ENCODE peak calls at places on chromosomes 16 and 17, in seven cellular contexts. One of them, this sample, is unnamed.

GRCh38 chr16:17444658-17445057 is 26.1 kb downstream of the XYLT1 start:
- DNase-seq in choroid plexus epithelial cell: no peak
- DNase-seq in foreskin fibroblast: no peak
- DNase-seq in RWPE1: no peak
- DNase-seq in AG04450: no peak
- DNase-seq in H9: no peak
- DNase-seq in lung: no peak
- DNase-seq in this sample: no peak

GRCh38 chr16:5918553-5919127 is 821.0 kb upstream of the EEF2KMT start:
- DNase-seq in H9: peak
- DNase-seq in foreskin fibroblast: no peak
- DNase-seq in RWPE1: no peak
- DNase-seq in lung: no peak
- DNase-seq in choroid plexus epithelial cell: no peak
- DNase-seq in AG04450: no peak
- DNase-seq in this sample: peak

GRCh38 chr16:69712914-69713581 is 13.3 kb downstream of the NQO1 start:
- DNase-seq in H9: no peak
- DNase-seq in RWPE1: no peak
- DNase-seq in foreskin fibroblast: no peak
- DNase-seq in choroid plexus epithelial cell: no peak
- DNase-seq in AG04450: no peak
- DNase-seq in lung: no peak
- DNase-seq in this sample: no peak

GRCh38 chr17:7838291-7839075 is 4.5 kb downstream of the KDM6B start:
- DNase-seq in lung: peak
- DNase-seq in AG04450: no peak
- DNase-seq in choroid plexus epithelial cell: peak
- DNase-seq in H9: peak
- DNase-seq in RWPE1: no peak
- DNase-seq in foreskin fibroblast: peak
- DNase-seq in this sample: no peak

GRCh38 chr16:28543072-28543471 is 4.3 kb upstream of the NUPR1 start:
- DNase-seq in foreskin fibroblast: no peak
- DNase-seq in AG04450: no peak
- DNase-seq in RWPE1: no peak
- DNase-seq in lung: no peak
- DNase-seq in H9: no peak
- DNase-seq in choroid plexus epithelial cell: peak
- DNase-seq in this sample: no peak

GRCh38 chr16:2597560-2597902 is 59.7 kb downstream of the PDPK1 start:
- DNase-seq in lung: no peak
- DNase-seq in foreskin fibroblast: no peak
- DNase-seq in H9: no peak
- DNase-seq in AG04450: no peak
- DNase-seq in choroid plexus epithelial cell: no peak
- DNase-seq in RWPE1: no peak
- DNase-seq in this sample: no peak

GRCh38 chr16:29784901-29785500 is 5.5 kb upstream of the KIF22 start:
- DNase-seq in lung: peak
- DNase-seq in choroid plexus epithelial cell: peak
- DNase-seq in H9: peak
- DNase-seq in RWPE1: no peak
- DNase-seq in AG04450: no peak
- DNase-seq in foreskin fibroblast: peak
- DNase-seq in this sample: peak

GRCh38 chr17:7972131-7972785 is 30.2 kb upstream of the GUCY2D start:
- DNase-seq in foreskin fibroblast: no peak
- DNase-seq in AG04450: no peak
- DNase-seq in lung: no peak
- DNase-seq in RWPE1: no peak
- DNase-seq in choroid plexus epithelial cell: peak
- DNase-seq in H9: peak
- DNase-seq in this sample: no peak

GRCh38 chr17:82305727-82306300 is 11.6 kb downstream of the CD7 start:
- DNase-seq in choroid plexus epithelial cell: no peak
- DNase-seq in lung: no peak
- DNase-seq in AG04450: no peak
- DNase-seq in RWPE1: no peak
- DNase-seq in H9: no peak
- DNase-seq in foreskin fibroblast: no peak
- DNase-seq in this sample: no peak

GRCh38 chr16:57525761-57526160 is 10.6 kb downstream of the CCDC102A start:
- DNase-seq in foreskin fibroblast: no peak
- DNase-seq in AG04450: no peak
- DNase-seq in RWPE1: no peak
- DNase-seq in choroid plexus epithelial cell: no peak
- DNase-seq in H9: no peak
- DNase-seq in lung: no peak
- DNase-seq in this sample: no peak

GRCh38 chr16:50259334-50260205 is 6.8 kb upstream of the ADCY7 start:
- DNase-seq in H9: no peak
- DNase-seq in RWPE1: no peak
- DNase-seq in AG04450: no peak
- DNase-seq in lung: no peak
- DNase-seq in foreskin fibroblast: peak
- DNase-seq in choroid plexus epithelial cell: peak
- DNase-seq in this sample: no peak

GRCh38 chr16:71555230-71555891 is 21.5 kb downstream of the TAT start:
- DNase-seq in lung: peak
- DNase-seq in RWPE1: no peak
- DNase-seq in AG04450: no peak
- DNase-seq in H9: no peak
- DNase-seq in choroid plexus epithelial cell: no peak
- DNase-seq in foreskin fibroblast: no peak
- DNase-seq in this sample: no peak

GRCh38 chr16:71557954-71558582 is 18.8 kb downstream of the TAT start:
- DNase-seq in choroid plexus epithelial cell: no peak
- DNase-seq in RWPE1: no peak
- DNase-seq in foreskin fibroblast: no peak
- DNase-seq in lung: no peak
- DNase-seq in AG04450: no peak
- DNase-seq in H9: no peak
- DNase-seq in this sample: no peak

GRCh38 chr16:71557299-71557698 is 19.6 kb downstream of the TAT start:
- DNase-seq in lung: no peak
- DNase-seq in choroid plexus epithelial cell: no peak
- DNase-seq in foreskin fibroblast: no peak
- DNase-seq in RWPE1: no peak
- DNase-seq in H9: no peak
- DNase-seq in AG04450: no peak
- DNase-seq in this sample: no peak

GRCh38 chr16:71547168-71547567 is 20.9 kb downstream of the CHST4 start:
- DNase-seq in lung: no peak
- DNase-seq in RWPE1: no peak
- DNase-seq in foreskin fibroblast: no peak
- DNase-seq in H9: no peak
- DNase-seq in choroid plexus epithelial cell: no peak
- DNase-seq in AG04450: no peak
- DNase-seq in this sample: no peak

DNA sequence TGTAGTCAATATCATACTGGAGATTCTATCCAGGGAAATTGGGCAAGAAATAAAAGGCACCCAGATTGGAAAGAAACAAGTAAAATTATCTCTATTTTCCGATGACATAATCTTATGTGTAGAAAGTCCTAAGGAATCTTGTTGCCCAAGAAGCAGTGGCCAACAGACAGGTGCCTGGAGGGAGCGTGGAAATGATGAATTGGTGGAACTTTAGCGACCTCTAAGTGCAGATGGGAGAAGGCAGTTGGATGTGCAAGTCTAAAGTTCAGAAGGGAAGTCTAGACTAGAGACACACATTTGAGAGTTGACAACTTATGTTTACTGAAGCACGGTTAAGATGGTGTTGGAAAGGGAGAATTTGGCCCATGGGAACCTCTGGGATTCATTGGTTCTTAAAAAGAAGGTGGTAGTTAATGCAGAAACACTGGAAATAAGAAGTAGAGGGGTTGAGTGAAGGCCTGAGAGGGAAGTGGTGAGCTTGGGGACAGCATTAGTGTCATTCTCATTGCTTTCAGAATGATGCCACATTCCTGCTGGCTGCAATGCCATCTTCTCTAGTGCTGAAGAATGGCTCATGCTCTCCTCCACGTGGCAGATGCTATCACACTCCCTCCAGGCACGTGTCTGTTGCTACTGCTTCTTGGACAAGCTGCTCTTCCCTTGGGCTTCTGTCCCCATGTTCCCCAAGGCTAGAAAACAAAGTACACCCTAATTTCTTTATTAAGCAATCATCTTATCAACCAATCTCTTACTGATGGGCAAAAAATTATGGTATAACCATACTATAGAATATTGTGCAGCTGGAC is 24.0 kb downstream of the TAT start:
- DNase-seq in foreskin fibroblast: no peak
- DNase-seq in AG04450: no peak
- DNase-seq in H9: no peak
- DNase-seq in lung: no peak
- DNase-seq in choroid plexus epithelial cell: no peak
- DNase-seq in RWPE1: no peak
- DNase-seq in this sample: no peak
- TF ChIP-seq CTCF in foreskin fibroblast: no peak
- TF ChIP-seq CTCF in AG04450: no peak
- TF ChIP-seq CTCF in H9: peak
- TF ChIP-seq CTCF in lung: no peak
- TF ChIP-seq CTCF in choroid plexus epithelial cell: peak
- TF ChIP-seq CTCF in RWPE1: no peak
- TF ChIP-seq CTCF in this sample: no peak

GRCh38 chr16:66713076-66713475 is 16.5 kb upstream of the CMTM4 start:
- DNase-seq in choroid plexus epithelial cell: no peak
- DNase-seq in H9: no peak
- DNase-seq in AG04450: no peak
- DNase-seq in lung: no peak
- DNase-seq in foreskin fibroblast: peak
- DNase-seq in RWPE1: no peak
- DNase-seq in this sample: no peak

GRCh38 chr16:66714659-66715307 is 18.2 kb upstream of the CMTM4 start:
- DNase-seq in RWPE1: no peak
- DNase-seq in choroid plexus epithelial cell: no peak
- DNase-seq in AG04450: no peak
- DNase-seq in lung: no peak
- DNase-seq in foreskin fibroblast: no peak
- DNase-seq in H9: no peak
- DNase-seq in this sample: no peak

GRCh38 chr16:66714062-66714461 is 17.5 kb upstream of the CMTM4 start:
- DNase-seq in RWPE1: no peak
- DNase-seq in H9: no peak
- DNase-seq in foreskin fibroblast: no peak
- DNase-seq in choroid plexus epithelial cell: no peak
- DNase-seq in lung: no peak
- DNase-seq in AG04450: no peak
- DNase-seq in this sample: no peak

GRCh38 chr16:66712512-66712911 is 16.0 kb upstream of the CMTM4 start:
- DNase-seq in foreskin fibroblast: no peak
- DNase-seq in choroid plexus epithelial cell: no peak
- DNase-seq in AG04450: no peak
- DNase-seq in lung: no peak
- DNase-seq in H9: no peak
- DNase-seq in RWPE1: no peak
- DNase-seq in this sample: no peak

GRCh38 chr16:66711581-66711980 is 15.0 kb upstream of the CMTM4 start:
- DNase-seq in H9: no peak
- DNase-seq in AG04450: no peak
- DNase-seq in choroid plexus epithelial cell: no peak
- DNase-seq in lung: no peak
- DNase-seq in RWPE1: no peak
- DNase-seq in foreskin fibroblast: no peak
- DNase-seq in this sample: no peak
- TF ChIP-seq CTCF in H9: no peak
- TF ChIP-seq CTCF in AG04450: no peak
- TF ChIP-seq CTCF in choroid plexus epithelial cell: no peak
- TF ChIP-seq CTCF in lung: no peak
- TF ChIP-seq CTCF in RWPE1: no peak
- TF ChIP-seq CTCF in foreskin fibroblast: no peak
- TF ChIP-seq CTCF in this sample: no peak

GRCh38 chr17:58082870-58083490 is at the start of gene DYNLL2:
- DNase-seq in H9: peak
- DNase-seq in foreskin fibroblast: peak
- DNase-seq in RWPE1: peak
- DNase-seq in lung: peak
- DNase-seq in choroid plexus epithelial cell: peak
- DNase-seq in AG04450: peak
- DNase-seq in this sample: peak

GRCh38 chr17:58086953-58087352 is 3.7 kb downstream of the DYNLL2 start:
- DNase-seq in AG04450: no peak
- DNase-seq in H9: peak
- DNase-seq in choroid plexus epithelial cell: no peak
- DNase-seq in RWPE1: no peak
- DNase-seq in foreskin fibroblast: no peak
- DNase-seq in lung: no peak
- DNase-seq in this sample: no peak

GRCh38 chr17:58084317-58084981 is 1.2 kb downstream of the DYNLL2 start:
- DNase-seq in AG04450: no peak
- DNase-seq in choroid plexus epithelial cell: peak
- DNase-seq in RWPE1: peak
- DNase-seq in H9: peak
- DNase-seq in lung: peak
- DNase-seq in foreskin fibroblast: no peak
- DNase-seq in this sample: peak

GRCh38 chr17:58083491-58084316 is 485 bp downstream of the DYNLL2 start:
- DNase-seq in AG04450: no peak
- DNase-seq in H9: peak
- DNase-seq in RWPE1: peak
- DNase-seq in foreskin fibroblast: peak
- DNase-seq in choroid plexus epithelial cell: peak
- DNase-seq in lung: peak
- DNase-seq in this sample: peak

GRCh38 chr17:58085039-58085715 is 2.0 kb downstream of the DYNLL2 start:
- DNase-seq in foreskin fibroblast: no peak
- DNase-seq in RWPE1: no peak
- DNase-seq in lung: no peak
- DNase-seq in AG04450: no peak
- DNase-seq in H9: peak
- DNase-seq in choroid plexus epithelial cell: no peak
- DNase-seq in this sample: no peak
- TF ChIP-seq CTCF in foreskin fibroblast: no peak
- TF ChIP-seq CTCF in RWPE1: no peak
- TF ChIP-seq CTCF in lung: no peak
- TF ChIP-seq CTCF in AG04450: no peak
- TF ChIP-seq CTCF in H9: no peak
- TF ChIP-seq CTCF in choroid plexus epithelial cell: no peak
- TF ChIP-seq CTCF in this sample: no peak

GRCh38 chr16:11612110-11612981 is 25.6 kb upstream of the LITAF start:
- DNase-seq in H9: no peak
- DNase-seq in AG04450: no peak
- DNase-seq in lung: peak
- DNase-seq in RWPE1: peak
- DNase-seq in choroid plexus epithelial cell: peak
- DNase-seq in foreskin fibroblast: no peak
- DNase-seq in this sample: no peak

GRCh38 chr16:11613381-11614303 is 26.9 kb upstream of the LITAF start:
- DNase-seq in AG04450: no peak
- DNase-seq in H9: no peak
- DNase-seq in foreskin fibroblast: no peak
- DNase-seq in RWPE1: peak
- DNase-seq in choroid plexus epithelial cell: peak
- DNase-seq in lung: peak
- DNase-seq in this sample: no peak

GRCh38 chr16:11609474-11610120 is 22.9 kb upstream of the LITAF start:
- DNase-seq in H9: no peak
- DNase-seq in RWPE1: no peak
- DNase-seq in foreskin fibroblast: no peak
- DNase-seq in AG04450: no peak
- DNase-seq in lung: no peak
- DNase-seq in choroid plexus epithelial cell: no peak
- DNase-seq in this sample: no peak

GRCh38 chr16:11610121-11610505 is 23.4 kb upstream of the LITAF start:
- DNase-seq in choroid plexus epithelial cell: no peak
- DNase-seq in RWPE1: no peak
- DNase-seq in foreskin fibroblast: no peak
- DNase-seq in AG04450: no peak
- DNase-seq in H9: no peak
- DNase-seq in lung: no peak
- DNase-seq in this sample: no peak

GRCh38 chr16:11610580-11610979 is 23.9 kb upstream of the LITAF start:
- DNase-seq in H9: no peak
- DNase-seq in RWPE1: no peak
- DNase-seq in foreskin fibroblast: no peak
- DNase-seq in choroid plexus epithelial cell: no peak
- DNase-seq in AG04450: no peak
- DNase-seq in lung: no peak
- DNase-seq in this sample: no peak
- TF ChIP-seq CTCF in H9: no peak
- TF ChIP-seq CTCF in RWPE1: no peak
- TF ChIP-seq CTCF in foreskin fibroblast: no peak
- TF ChIP-seq CTCF in choroid plexus epithelial cell: no peak
- TF ChIP-seq CTCF in AG04450: no peak
- TF ChIP-seq CTCF in lung: no peak
- TF ChIP-seq CTCF in this sample: no peak